ENCODE peak calls at places on chromosomes 13 and 19, in seven cellular contexts. Y, V, I, A, W, R and P are unnamed samples.

GRCh38 chr13:111668451-111668850 is 348.0 kb downstream of the TEX29 start:
- DNase-seq in A (no peak), R (no peak), Y (no peak), I (no peak), V (no peak), W (no peak), P (no peak)

GRCh38 chr19:7844951-7845350 is 14.9 kb downstream of the EVI5L start:
- DNase-seq in A (no peak), W (no peak), V (no peak), Y (no peak), R (no peak), I (no peak), P (no peak)

GRCh38 chr19:39825531-39826076 is 8.4 kb downstream of the DYRK1B start:
- DNase-seq in Y (no peak), R (no peak), A (no peak), I (no peak), V (no peak), W (no peak), P (no peak)

GRCh38 chr13:73417012-73417615 is 358.3 kb downstream of the KLF5 start:
- DNase-seq in R (no peak), W (peak), Y (no peak), V (no peak), A (no peak), I (peak), P (no peak)

GRCh38 chr13:113009743-113010509 is 40.9 kb downstream of the MCF2L start:
- DNase-seq in I (no peak), Y (no peak), R (no peak), W (peak), V (no peak), A (no peak), P (peak)

GRCh38 chr19:45955905-45956608 is 17.6 kb downstream of the NOVA2 start:
- DNase-seq in R (no peak), Y (peak), I (peak), W (peak), A (no peak), V (no peak), P (peak)

GRCh38 chr13:30394798-30395191 is 27.5 kb upstream of the UBE2L5 start:
- DNase-seq in A (no peak), Y (no peak), V (no peak), W (no peak), I (no peak), R (no peak), P (no peak)

GRCh38 chr19:58538257-58539168 is 5.4 kb upstream of the TRIM28 start:
- DNase-seq in I (peak), R (no peak), Y (no peak), A (no peak), W (no peak), V (peak), P (no peak)

GRCh38 chr13:31377946-31378345 is 178.2 kb downstream of the B3GLCT start:
- DNase-seq in V (no peak), R (no peak), A (no peak), Y (no peak), I (no peak), W (peak), P (no peak)

GRCh38 chr19:29508181-29508580 is 17.6 kb upstream of the VSTM2B start:
- DNase-seq in V (no peak), I (no peak), Y (no peak), W (no peak), R (no peak), A (no peak), P (no peak)

GRCh38 chr19:23799321-23799720 is 40.6 kb upstream of the ZNF681 start:
- DNase-seq in A (no peak), Y (no peak), I (no peak), W (no peak), V (peak), R (peak), P (no peak)

GRCh38 chr19:2260341-2260751 is 4.1 kb upstream of the JSRP1 start:
- DNase-seq in Y (no peak), W (peak), R (no peak), I (no peak), A (no peak), V (peak), P (no peak)

GRCh38 chr13:52974711-52975110 is 53.9 kb upstream of the OLFM4 start:
- DNase-seq in W (no peak), I (no peak), R (no peak), A (no peak), Y (no peak), V (no peak), P (no peak)

GRCh38 chr13:72637561-72637960 is 89.9 kb downstream of the MZT1 start:
- DNase-seq in Y (no peak), I (no peak), R (no peak), V (no peak), A (no peak), W (no peak), P (no peak)

GRCh38 chr19:47778954-47779351 is 450 bp downstream of the SELENOW start:
- DNase-seq in W (no peak), V (no peak), Y (peak), I (no peak), R (no peak), A (no peak), P (no peak)

GRCh38 chr19:2083174-2083854 is 12.8 kb downstream of the MOB3A start:
- DNase-seq in Y (no peak), A (peak), W (no peak), R (no peak), I (no peak), V (no peak), P (no peak)

GRCh38 chr19:51607077-51607476 is 23.1 kb downstream of the SIGLEC5 start:
- DNase-seq in I (no peak), V (no peak), R (no peak), A (no peak), Y (no peak), W (no peak), P (no peak)

GRCh38 chr19:10112037-10112751 is 701 bp downstream of the P2RY11 start:
- DNase-seq in W (peak), Y (no peak), R (no peak), I (peak), A (no peak), V (no peak), P (no peak)

GRCh38 chr19:38417544-38418506 is 8.2 kb downstream of the RASGRP4 start:
- DNase-seq in W (peak), V (peak), R (no peak), Y (no peak), A (no peak), I (peak), P (peak)

GRCh38 chr19:48969276-48970138 is 4.4 kb downstream of the FTL start:
- DNase-seq in R (no peak), Y (no peak), V (no peak), W (peak), A (no peak), I (peak), P (peak)

GRCh38 chr13:94996445-94996844 is 284.1 kb upstream of the SOX21 start:
- DNase-seq in V (no peak), R (no peak), Y (no peak), A (no peak), W (no peak), I (peak), P (no peak)

GRCh38 chr19:56217039-56217949 is 15.2 kb downstream of the ZSCAN5C start:
- DNase-seq in R (no peak), I (peak), W (no peak), Y (no peak), A (no peak), V (no peak), P (no peak)

GRCh38 chr13:73902296-73902695 is 231.9 kb downstream of the KLF12 start:
- DNase-seq in A (no peak), W (no peak), R (no peak), I (no peak), Y (no peak), V (no peak), P (no peak)

GRCh38 chr19:58059003-58059671 is at the start of gene ZNF135:
- DNase-seq in R (peak), I (peak), A (peak), W (no peak), Y (peak), V (peak), P (peak)